ENCODE peak calls at places on chromosome 15, in eight cellular contexts. R is IMR-90, Z is H1, O is A549, G is K562, A is HCT116, Y is SK-N-SH, B is HepG2. S is an unnamed sample.
A peak's percentile ranks its signal among the peaks of the same experiment; 100 is the strongest.

GRCh38 chr15:73989001-73989798 is 2.9 kb downstream of the STOML1 start:
- DNase-seq in R (peak; percentile 86), Z (no peak), Y (no peak), G (no peak), A (peak; percentile 18), O (peak; percentile 41), B (no peak), S (no peak)

GRCh38 chr15:60374628-60375081 is 23.1 kb downstream of the ANXA2 start:
- DNase-seq in Z (no peak), O (peak; percentile 100), A (peak; percentile 96), R (peak; percentile 99), Y (no peak), G (no peak), B (peak; percentile 98), S (no peak)

GRCh38 chr15:77634266-77634962 is 1.7 kb upstream of the LINGO1 start:
- DNase-seq in O (peak; percentile 84), G (peak; percentile 80), R (peak; percentile 38), Y (peak; percentile 82), B (peak; percentile 46), Z (peak; percentile 93), A (peak; percentile 26), S (no peak)

GRCh38 chr15:95591270-95591669 is 739.2 kb upstream of the NR2F2 start:
- DNase-seq in G (no peak), Z (no peak), A (no peak), O (no peak), Y (no peak), R (no peak), B (no peak), S (no peak)

GRCh38 chr15:48554112-48554511 is 91.4 kb downstream of the FBN1 start:
- DNase-seq in R (no peak), O (no peak), B (no peak), A (no peak), Z (no peak), Y (no peak), G (no peak), S (no peak)

GRCh38 chr15:88878720-88879184 is 16.6 kb downstream of the HAPLN3 start:
- DNase-seq in R (peak; percentile 35), Y (peak; percentile 85), O (peak; percentile 68), Z (peak; percentile 89), A (no peak), G (peak; percentile 83), B (peak; percentile 37), S (no peak)

GRCh38 chr15:40932146-40932545 is 3.0 kb downstream of the DLL4 start:
- DNase-seq in B (no peak), Z (no peak), G (no peak), Y (peak; percentile 22), O (no peak), A (no peak), R (no peak), S (no peak)

GRCh38 chr15:33048255-33048654 is 146.3 kb downstream of the FMN1 start:
- DNase-seq in G (no peak), A (peak; percentile 10), Y (no peak), B (no peak), R (no peak), Z (no peak), O (peak; percentile 24), S (no peak)

GRCh38 chr15:96324192-96324895 is 6.2 kb upstream of the NR2F2 start:
- DNase-seq in O (no peak), A (no peak), G (no peak), Y (no peak), Z (no peak), B (no peak), R (peak; percentile 54), S (no peak)

GRCh38 chr15:33461671-33462070 is 150.9 kb downstream of the RYR3 start:
- DNase-seq in Y (no peak), A (no peak), G (no peak), R (no peak), Z (no peak), O (no peak), B (no peak), S (no peak)

GRCh38 chr15:64645995-64646394 is 129.4 kb downstream of the RBPMS2 start:
- DNase-seq in B (no peak), O (no peak), Y (no peak), G (no peak), Z (no peak), R (no peak), A (no peak), S (no peak)

GRCh38 chr15:97316362-97316761 is 644.1 kb upstream of the ARRDC4 start:
- DNase-seq in R (no peak), B (no peak), A (no peak), O (no peak), Y (no peak), G (no peak), Z (no peak), S (no peak)

GRCh38 chr15:87387681-87388240 is 868.8 kb downstream of the NTRK3 start:
- DNase-seq in Y (no peak), Z (no peak), A (no peak), R (no peak), O (no peak), B (no peak), G (no peak), S (no peak)

GRCh38 chr15:20351448-20351961 is 190.1 kb downstream of the GOLGA6L6 start:
- DNase-seq in Y (no peak), B (no peak), O (peak; percentile 9), R (no peak), G (no peak), Z (no peak), A (no peak), S (no peak)

GRCh38 chr15:61016087-61016486 is 213.0 kb downstream of the RORA start:
- DNase-seq in Y (no peak), B (no peak), R (no peak), O (no peak), Z (no peak), A (no peak), G (no peak), S (no peak)

GRCh38 chr15:85690546-85691226 is 104.0 kb downstream of the KLHL25 start:
- DNase-seq in R (no peak), O (no peak), G (no peak), A (no peak), Y (no peak), Z (no peak), B (no peak), S (peak; percentile 79)

GRCh38 chr15:44500555-44500954 is 36.4 kb upstream of the EIF3J start:
- DNase-seq in A (no peak), G (no peak), Z (no peak), R (no peak), B (no peak), O (no peak), Y (no peak), S (no peak)

GRCh38 chr15:44501768-44502366 is 35.1 kb upstream of the EIF3J start:
- DNase-seq in B (peak; percentile 27), G (peak; percentile 32), R (peak; percentile 66), A (peak; percentile 4), Y (peak; percentile 54), Z (no peak), O (peak; percentile 20), S (no peak)
- TF ChIP-seq RAD21 in B (no peak), G (peak; percentile 65), R (peak; percentile 75), A (peak; percentile 62), Y (peak; percentile 76), Z (peak; percentile 62), O (peak; percentile 63), S (peak; percentile 74)

DNA sequence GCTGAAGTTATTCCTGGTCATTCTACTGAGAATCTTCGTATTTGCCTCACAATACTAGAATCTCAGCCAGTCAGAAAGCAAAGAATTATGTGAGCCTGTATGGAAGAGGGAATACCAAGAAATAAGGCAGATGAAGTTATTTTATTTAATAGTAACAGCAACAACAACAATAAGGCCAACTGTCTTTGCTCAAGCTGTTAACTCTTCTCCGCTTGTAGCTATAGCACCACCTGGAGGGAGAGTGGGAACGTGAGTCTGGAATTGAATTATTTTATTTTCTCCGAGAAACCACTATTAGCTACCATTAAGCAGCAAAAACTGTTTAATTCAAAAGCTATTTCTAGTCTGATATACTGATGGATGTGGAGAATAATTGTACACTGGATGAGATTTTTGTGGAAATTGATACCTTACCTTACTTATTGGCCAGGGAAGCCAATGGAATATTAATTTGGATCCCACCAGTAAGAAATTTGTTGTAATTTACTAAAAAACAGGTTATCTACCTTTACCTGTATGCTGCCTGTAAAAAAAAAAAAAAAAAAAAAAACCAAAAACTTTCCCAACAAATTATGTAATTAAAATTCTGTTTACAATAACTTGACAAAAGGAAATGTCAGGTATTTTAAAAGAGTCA is 50.1 kb downstream of the CALML4 start:
- DNase-seq in B (peak; percentile 53), R (peak; percentile 70), G (no peak), Y (peak; percentile 39), O (peak; percentile 77), A (peak; percentile 27), Z (no peak), S (no peak)
- TF ChIP-seq RAD21 in B (peak; percentile 68), R (peak; percentile 91), G (peak; percentile 84), Y (peak; percentile 90), O (peak; percentile 96), A (peak; percentile 84), Z (peak; percentile 91), S (peak; percentile 91)

GRCh38 chr15:70321106-70321809 is 223.5 kb upstream of the TLE3 start:
- DNase-seq in R (no peak), Z (peak; percentile 22), B (no peak), A (no peak), Y (no peak), G (no peak), O (no peak), S (no peak)
- TF ChIP-seq RAD21 in R (no peak), Z (no peak), B (no peak), A (no peak), Y (no peak), G (no peak), O (no peak), S (no peak)

GRCh38 chr15:31360843-31361763 is 34.5 kb downstream of the KLF13 start:
- DNase-seq in Y (peak; percentile 39), O (no peak), B (no peak), A (no peak), G (no peak), Z (no peak), R (no peak), S (no peak)
- TF ChIP-seq RAD21 in Y (no peak), O (no peak), B (no peak), A (no peak), G (no peak), Z (no peak), R (no peak), S (no peak)

GRCh38 chr15:72182673-72183072 is 14.9 kb downstream of the GRAMD2A start:
- DNase-seq in Z (no peak), G (no peak), O (peak; percentile 55), R (no peak), Y (no peak), A (no peak), B (peak; percentile 86), S (no peak)
- TF ChIP-seq RAD21 in Z (no peak), G (no peak), O (no peak), R (no peak), Y (no peak), A (no peak), B (no peak), S (no peak)

GRCh38 chr15:45197512-45197911 is 9.7 kb upstream of the SHF start:
- DNase-seq in R (no peak), O (no peak), Y (no peak), A (no peak), B (no peak), Z (no peak), G (no peak), S (no peak)
- TF ChIP-seq RAD21 in R (no peak), O (no peak), Y (no peak), A (no peak), B (no peak), Z (no peak), G (no peak), S (no peak)

S was measured in GM12878.